ENCODE peak calls at places on chromosomes 7 and 10, in five cellular contexts. G is BE2C, U is omental fat pad, S is MM.1S, J is erythroblast. Z is an unnamed sample.

GRCh38 chr10:113187066-113187777 is 237.2 kb downstream of the TCF7L2 start:
- DNase-seq in G (peak), J (no peak), U (no peak), S (no peak), Z (no peak)

GRCh38 chr7:32117837-32118236 is 47.6 kb upstream of the PDE1C start:
- DNase-seq in G (no peak), S (no peak), J (no peak), U (no peak), Z (no peak)

GRCh38 chr10:30000802-30001571 is 58.4 kb downstream of the JCAD start:
- DNase-seq in G (no peak), U (no peak), S (no peak), J (no peak), Z (no peak)

GRCh38 chr7:77328669-77329068 is 87.5 kb downstream of the GSAP start:
- DNase-seq in G (no peak), U (no peak), J (no peak), S (no peak), Z (no peak)

GRCh38 chr10:80473692-80474596 is 19.8 kb downstream of the TSPAN14 start:
- DNase-seq in U (no peak), J (no peak), S (no peak), G (no peak), Z (no peak)

GRCh38 chr7:11786186-11786585 is 45.8 kb downstream of the THSD7A start:
- DNase-seq in G (no peak), U (no peak), J (no peak), S (no peak), Z (no peak)

GRCh38 chr10:44125879-44126675 is 258.8 kb downstream of the CXCL12 start:
- DNase-seq in S (no peak), J (no peak), G (no peak), U (no peak), Z (no peak)

GRCh38 chr10:73965890-73966768 is 31.8 kb upstream of the VCL start:
- DNase-seq in J (no peak), G (peak), S (no peak), U (peak), Z (no peak)

GRCh38 chr7:1749864-1750466 is 79.9 kb downstream of the ELFN1 start:
- DNase-seq in J (no peak), U (no peak), G (no peak), S (no peak), Z (no peak)

GRCh38 chr10:121418126-121418777 is 180.0 kb downstream of the FGFR2 start:
- DNase-seq in J (peak), S (no peak), G (no peak), U (no peak), Z (no peak)

GRCh38 chr10:120508393-120508792 is 51.4 kb downstream of the PLPP4 start:
- DNase-seq in U (no peak), S (no peak), G (no peak), J (peak), Z (no peak)

GRCh38 chr10:64409349-64409748 is 888.1 kb downstream of the REEP3 start:
- DNase-seq in G (no peak), S (no peak), U (no peak), J (no peak), Z (no peak)

GRCh38 chr7:1290262-1291039 is 57.8 kb downstream of the UNCX start:
- DNase-seq in U (no peak), G (no peak), S (no peak), J (no peak), Z (no peak)

GRCh38 chr10:61939575-61940301 is 38.2 kb downstream of the ARID5B start:
- DNase-seq in J (no peak), S (no peak), U (no peak), G (no peak), Z (peak)

GRCh38 chr10:15069230-15069629 is 19.3 kb downstream of the ACBD7 start:
- DNase-seq in J (no peak), S (no peak), G (no peak), U (no peak), Z (no peak)

GRCh38 chr10:29714096-29714874 is 79.5 kb upstream of the SVIL start:
- DNase-seq in U (no peak), S (no peak), G (no peak), J (no peak), Z (no peak)